ENCODE peak calls at places on chromosomes 11 and 22, in seven cellular contexts. P is activated CD8-positive, alpha-beta memory T cell treated with anti-CD3 and anti-CD28 coated beads, Interleukin-2, amount 10 ng/mL, durations not matched to agents 7 days and 5 days; F is fibroblast of mammary gland; O is IMR-90; U is suprapubic skin; N is H7; M is HFFc6. K is an unnamed sample.

GRCh38 chr11:76588455-76589325 is 81.9 kb downstream of the LRRC32 start:
- DNase-seq in M (no peak), O (peak), F (no peak), N (peak), U (peak), P (peak), K (peak)

GRCh38 chr11:45560935-45561330 is 104.5 kb downstream of the CHST1 start:
- DNase-seq in P (no peak), U (no peak), O (no peak), N (no peak), M (no peak), F (no peak), K (no peak)

GRCh38 chr22:46767249-46767985 is 5.0 kb downstream of the TBC1D22A start:
- DNase-seq in N (no peak), U (no peak), P (no peak), O (no peak), F (no peak), M (no peak), K (no peak)

GRCh38 chr11:69220581-69221051 is 64.9 kb downstream of the SMIM38 start:
- DNase-seq in P (peak), F (peak), N (peak), O (no peak), U (no peak), M (no peak), K (no peak)

GRCh38 chr11:124935548-124936514 is at the start of gene HEPACAM:
- DNase-seq in O (no peak), M (no peak), F (no peak), P (no peak), N (no peak), U (no peak), K (no peak)

GRCh38 chr11:15073361-15074205 is at the start of gene CALCB:
- DNase-seq in F (peak), U (no peak), N (peak), P (no peak), M (no peak), O (peak), K (no peak)

GRCh38 chr11:70583781-70584218 is 185.5 kb downstream of the CTTN start:
- DNase-seq in P (no peak), M (no peak), O (no peak), U (no peak), F (no peak), N (no peak), K (no peak)

GRCh38 chr22:23211622-23212021 is 31.3 kb downstream of the BCR start:
- DNase-seq in N (no peak), P (no peak), M (no peak), F (no peak), U (no peak), O (no peak), K (no peak)

GRCh38 chr11:130181295-130182272 is 22.0 kb downstream of the ST14 start:
- DNase-seq in O (peak), N (no peak), M (peak), U (no peak), P (no peak), F (peak), K (no peak)

GRCh38 chr11:12765428-12765827 is 91.2 kb downstream of the TEAD1 start:
- DNase-seq in N (no peak), M (no peak), F (peak), U (no peak), P (no peak), O (peak), K (no peak)

GRCh38 chr11:117374316-117374715 is 46.7 kb downstream of the CEP164 start:
- DNase-seq in N (no peak), U (no peak), M (no peak), O (no peak), F (no peak), P (no peak), K (no peak)

GRCh38 chr11:98183034-98183433 is 837.7 kb upstream of the CNTN5 start:
- DNase-seq in N (no peak), O (no peak), P (no peak), M (no peak), U (no peak), F (no peak), K (no peak)

GRCh38 chr11:59756845-59757244 is 1.7 kb downstream of the STX3 start:
- DNase-seq in U (no peak), O (peak), M (peak), P (no peak), F (peak), N (no peak), K (no peak)

GRCh38 chr11:106391771-106392412 is 314.4 kb downstream of the AASDHPPT start:
- DNase-seq in U (no peak), N (no peak), P (no peak), F (peak), M (peak), O (peak), K (no peak)

GRCh38 chr22:26648761-26649363 is 8.5 kb upstream of the MIAT start:
- DNase-seq in P (no peak), M (no peak), N (no peak), F (no peak), O (no peak), U (no peak), K (no peak)

K was measured in ascending aorta.